ENCODE peak calls at places on chromosome 10, in four cellular contexts. D, S, O and B are unnamed samples.
A peak's percentile ranks its signal among the peaks of the same experiment; 100 is the strongest.

GRCh38 chr10:4278161-4278560 is 493.2 kb upstream of the KLF6 start:
- DNase-seq in D (no peak), S (no peak), O (no peak), B (no peak)

GRCh38 chr10:79056736-79057391 is 11.9 kb upstream of the ZMIZ1 start:
- DNase-seq in O (no peak), S (peak; percentile 52), D (no peak), B (peak; percentile 86)

GRCh38 chr10:73950569-73950968 is 39.6 kb downstream of the PLAU start:
- DNase-seq in O (peak; percentile 44), D (no peak), S (no peak), B (peak; percentile 79)

GRCh38 chr10:69936091-69936490 is 116.6 kb upstream of the MACROH2A2 start:
- DNase-seq in D (no peak), O (no peak), S (no peak), B (peak; percentile 81)

GRCh38 chr10:103854687-103855423 is 521 bp downstream of the SH3PXD2A start:
- DNase-seq in S (peak; percentile 75), D (no peak), O (peak; percentile 72), B (peak; percentile 77)

GRCh38 chr10:53619678-53620077 is 847.1 kb upstream of the MBL2 start:
- DNase-seq in D (peak; percentile 74), O (no peak), S (no peak), B (no peak)

GRCh38 chr10:36017141-36017540 is 375.0 kb upstream of the FZD8 start:
- DNase-seq in D (peak; percentile 57), O (no peak), S (no peak), B (no peak)

GRCh38 chr10:73931767-73932624 is 21.1 kb downstream of the PLAU start:
- DNase-seq in S (no peak), O (peak; percentile 96), D (peak; percentile 100), B (peak; percentile 74)

GRCh38 chr10:63133787-63134557 is 844 bp downstream of the NRBF2 start:
- DNase-seq in D (peak; percentile 58), O (peak; percentile 58), S (no peak), B (no peak)

GRCh38 chr10:77936697-77937567 is 10.4 kb upstream of the DLG5 start:
- DNase-seq in D (no peak), O (peak; percentile 96), S (no peak), B (no peak)

GRCh38 chr10:132938472-132939329 is 3.7 kb downstream of the CFAP46 start:
- DNase-seq in S (no peak), D (no peak), O (peak; percentile 85), B (peak; percentile 94)
- H3K4me3 ChIP-seq in S (no peak overlapping the region), D (no peak overlapping the region), O (no peak overlapping the region), B (no peak overlapping the region)

GRCh38 chr10:43127447-43127846 is 10.8 kb upstream of the CSGALNACT2 start:
- DNase-seq in D (peak; percentile 33), S (no peak), O (no peak), B (no peak)

GRCh38 chr10:43130756-43131155 is 7.5 kb upstream of the CSGALNACT2 start:
- DNase-seq in O (no peak), S (no peak), D (peak; percentile 94), B (peak; percentile 42)

GRCh38 chr10:43131256-43131655 is 7.0 kb upstream of the CSGALNACT2 start:
- DNase-seq in O (no peak), S (no peak), D (no peak), B (no peak)

GRCh38 chr10:43128331-43128730 is 9.9 kb upstream of the CSGALNACT2 start:
- DNase-seq in D (no peak), S (no peak), O (no peak), B (no peak)

GRCh38 chr10:43128958-43129706 is 9.1 kb upstream of the CSGALNACT2 start:
- DNase-seq in D (peak; percentile 89), O (peak; percentile 7), S (no peak), B (peak; percentile 37)
- H3K27me3 ChIP-seq in D (peaks cover 2% of the 10 kb centered on the region), O (no peaks in the 10 kb centered on the region), S (no peaks in the 10 kb centered on the region), B (no peaks in the 10 kb centered on the region)

GRCh38 chr10:5732141-5732540 is 47.5 kb downstream of the TASOR2 start:
- DNase-seq in S (no peak), O (no peak), D (no peak), B (no peak)

GRCh38 chr10:5737352-5737751 is 52.7 kb downstream of the TASOR2 start:
- DNase-seq in D (no peak), O (peak; percentile 65), S (no peak), B (peak; percentile 41)

GRCh38 chr10:5735119-5735518 is 50.5 kb downstream of the TASOR2 start:
- DNase-seq in D (no peak), S (no peak), O (no peak), B (no peak)

GRCh38 chr10:5738427-5738826 is 53.8 kb downstream of the TASOR2 start:
- DNase-seq in D (peak; percentile 8), O (no peak), S (no peak), B (no peak)

DNA sequence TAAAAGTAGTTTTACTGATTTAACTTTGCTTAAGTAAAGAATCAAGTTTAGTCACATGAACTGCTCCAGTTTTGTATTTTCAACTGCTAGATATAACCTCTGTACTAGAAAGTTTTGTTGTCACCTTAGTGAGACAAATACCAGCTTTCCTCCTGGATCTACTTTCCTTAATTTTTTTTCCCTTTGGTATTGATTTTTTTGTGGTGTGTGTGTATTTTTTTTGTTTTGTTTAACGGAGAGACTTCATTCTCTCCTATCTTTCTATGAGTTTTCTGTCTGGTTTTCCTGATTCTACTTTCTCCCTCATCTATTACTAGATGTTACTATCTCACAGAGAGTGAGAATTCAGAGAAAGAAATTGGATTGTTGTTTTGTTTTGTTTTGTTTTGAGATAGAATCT is 52.0 kb downstream of the TASOR2 start:
- DNase-seq in D (no peak), S (no peak), O (no peak), B (no peak)
- H3K36me3 ChIP-seq in D (peaks cover 14% of the 10 kb centered on the region), S (peaks cover 50% of the 10 kb centered on the region), O (peaks cover 2% of the 10 kb centered on the region), B (peaks cover 6% of the 10 kb centered on the region)

DNA sequence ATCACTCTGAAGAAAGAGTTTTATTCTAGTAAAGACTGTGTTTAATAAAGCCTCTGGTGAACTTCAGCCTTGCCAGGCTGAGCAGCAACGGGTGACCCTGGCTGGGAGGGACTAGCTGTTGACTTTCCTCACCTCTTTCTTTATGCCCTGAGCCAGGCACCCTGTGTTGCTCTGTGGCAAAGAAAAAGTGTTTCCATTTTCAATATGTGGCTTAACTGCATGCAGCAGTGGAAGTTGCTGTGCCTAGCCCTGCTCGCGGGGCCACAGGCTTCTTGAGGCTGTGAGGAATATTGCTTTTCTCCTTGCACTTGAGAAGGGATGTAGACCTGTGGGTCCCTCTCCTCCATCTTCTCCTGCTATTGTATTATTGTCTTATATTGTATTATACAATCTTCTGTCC is 67.0 kb downstream of the CXCL12 start:
- DNase-seq in O (no peak), D (no peak), S (no peak), B (no peak)
- H3K4me3 ChIP-seq in O (no peak overlapping the region), D (no peak overlapping the region), S (no peak overlapping the region), B (no peak overlapping the region)

GRCh38 chr10:8053446-8054242 is 844 bp upstream of the GATA3 start:
- DNase-seq in D (peak; percentile 35), O (peak; percentile 95), S (peak; percentile 64), B (peak; percentile 99)
- H3K27me3 ChIP-seq in D (peaks cover 54% of the 10 kb centered on the region), O (no peaks in the 10 kb centered on the region), S (peaks cover 99% of the 10 kb centered on the region), B (peaks cover 93% of the 10 kb centered on the region)